ENCODE peak calls at places on chromosomes 3 and 15, in five cellular contexts. One of them, this sample, is unnamed.

GRCh38 chr3:15665510-15666150 is 64.1 kb downstream of the BTD start:
- DNase-seq in heart left ventricle: no peak
- DNase-seq in dorsolateral prefrontal cortex: no peak
- DNase-seq in GM23338: no peak
- DNase-seq in uterus: no peak
- DNase-seq in this sample: no peak

GRCh38 chr3:160472344-160472743 is 22.8 kb upstream of the TRIM59 start:
- DNase-seq in uterus: no peak
- DNase-seq in dorsolateral prefrontal cortex: no peak
- DNase-seq in GM23338: no peak
- DNase-seq in heart left ventricle: no peak
- DNase-seq in this sample: no peak

GRCh38 chr15:45279024-45279697 is 27.1 kb downstream of the SLC28A2 start:
- DNase-seq in dorsolateral prefrontal cortex: peak; percentile 99
- DNase-seq in uterus: peak; percentile 99
- DNase-seq in GM23338: peak; percentile 98
- DNase-seq in heart left ventricle: peak; percentile 98
- DNase-seq in this sample: peak; percentile 81

GRCh38 chr15:60324706-60325438 is 72.9 kb downstream of the ANXA2 start:
- DNase-seq in GM23338: no peak
- DNase-seq in heart left ventricle: no peak
- DNase-seq in uterus: no peak
- DNase-seq in dorsolateral prefrontal cortex: no peak
- DNase-seq in this sample: no peak

GRCh38 chr15:42549052-42549491 is 434 bp downstream of the HAUS2 start:
- DNase-seq in heart left ventricle: no peak
- DNase-seq in uterus: peak; percentile 25
- DNase-seq in GM23338: peak; percentile 56
- DNase-seq in dorsolateral prefrontal cortex: no peak
- DNase-seq in this sample: no peak

GRCh38 chr3:42894693-42895092 is 11.2 kb upstream of the ZNF662 start:
- DNase-seq in heart left ventricle: no peak
- DNase-seq in uterus: no peak
- DNase-seq in GM23338: no peak
- DNase-seq in dorsolateral prefrontal cortex: no peak
- DNase-seq in this sample: no peak

GRCh38 chr3:194395767-194396527 is 3.1 kb downstream of the GP5 start:
- DNase-seq in heart left ventricle: no peak
- DNase-seq in uterus: peak; percentile 56
- DNase-seq in GM23338: peak; percentile 80
- DNase-seq in dorsolateral prefrontal cortex: no peak
- DNase-seq in this sample: no peak

GRCh38 chr15:87735536-87735935 is 521.0 kb downstream of the NTRK3 start:
- DNase-seq in uterus: no peak
- DNase-seq in heart left ventricle: peak; percentile 28
- DNase-seq in GM23338: no peak
- DNase-seq in dorsolateral prefrontal cortex: no peak
- DNase-seq in this sample: no peak

GRCh38 chr3:123618768-123619484 is 34.1 kb upstream of the HACD2 start:
- DNase-seq in GM23338: no peak
- DNase-seq in heart left ventricle: peak; percentile 81
- DNase-seq in uterus: peak; percentile 72
- DNase-seq in dorsolateral prefrontal cortex: peak; percentile 28
- DNase-seq in this sample: peak; percentile 23

GRCh38 chr15:73387507-73388255 is 18.9 kb upstream of the HCN4 start:
- DNase-seq in uterus: no peak
- DNase-seq in GM23338: peak; percentile 56
- DNase-seq in heart left ventricle: no peak
- DNase-seq in dorsolateral prefrontal cortex: no peak
- DNase-seq in this sample: no peak

GRCh38 chr3:14261229-14261628 is 82.6 kb downstream of the LSM3 start:
- DNase-seq in heart left ventricle: peak; percentile 85
- DNase-seq in GM23338: peak; percentile 86
- DNase-seq in dorsolateral prefrontal cortex: peak; percentile 79
- DNase-seq in uterus: peak; percentile 85
- DNase-seq in this sample: peak; percentile 14

GRCh38 chr3:66363133-66363532 is 137.7 kb downstream of the LRIG1 start:
- DNase-seq in uterus: no peak
- DNase-seq in GM23338: no peak
- DNase-seq in heart left ventricle: no peak
- DNase-seq in dorsolateral prefrontal cortex: no peak
- DNase-seq in this sample: no peak

GRCh38 chr15:38843736-38844590 is 279.3 kb upstream of the RASGRP1 start:
- DNase-seq in heart left ventricle: no peak
- DNase-seq in uterus: no peak
- DNase-seq in GM23338: no peak
- DNase-seq in dorsolateral prefrontal cortex: no peak
- DNase-seq in this sample: peak; percentile 74

GRCh38 chr3:36707623-36708409 is 56.5 kb downstream of the DCLK3 start:
- DNase-seq in heart left ventricle: no peak
- DNase-seq in uterus: no peak
- DNase-seq in GM23338: peak; percentile 40
- DNase-seq in dorsolateral prefrontal cortex: no peak
- DNase-seq in this sample: no peak

GRCh38 chr3:110958476-110959147 is 113.0 kb upstream of the NECTIN3 start:
- DNase-seq in dorsolateral prefrontal cortex: no peak
- DNase-seq in uterus: no peak
- DNase-seq in GM23338: no peak
- DNase-seq in heart left ventricle: no peak
- DNase-seq in this sample: no peak
- TF ChIP-seq CTCF in dorsolateral prefrontal cortex: no peak
- TF ChIP-seq CTCF in uterus: no peak
- TF ChIP-seq CTCF in GM23338: no peak
- TF ChIP-seq CTCF in heart left ventricle: no peak
- TF ChIP-seq CTCF in this sample: no peak

GRCh38 chr15:92393994-92394326 is 279 bp downstream of the ST8SIA2 start:
- DNase-seq in heart left ventricle: no peak
- DNase-seq in uterus: no peak
- DNase-seq in dorsolateral prefrontal cortex: no peak
- DNase-seq in GM23338: peak; percentile 64
- DNase-seq in this sample: no peak
- H3K4me3 ChIP-seq in heart left ventricle: peak overlapping the region; percentile 57
- H3K4me3 ChIP-seq in uterus: no peak overlapping the region
- H3K4me3 ChIP-seq in dorsolateral prefrontal cortex: peak overlapping the region; percentile 57
- H3K4me3 ChIP-seq in GM23338: peak overlapping the region; percentile 96
- H3K4me3 ChIP-seq in this sample: no peak overlapping the region

GRCh38 chr15:80090879-80091503 is 31.5 kb downstream of the ZFAND6 start:
- DNase-seq in uterus: no peak
- DNase-seq in GM23338: no peak
- DNase-seq in dorsolateral prefrontal cortex: no peak
- DNase-seq in heart left ventricle: no peak
- DNase-seq in this sample: no peak
- TF ChIP-seq CTCF in uterus: no peak
- TF ChIP-seq CTCF in GM23338: peak; percentile 70
- TF ChIP-seq CTCF in dorsolateral prefrontal cortex: peak; percentile 46
- TF ChIP-seq CTCF in heart left ventricle: peak; percentile 9
- TF ChIP-seq CTCF in this sample: peak; percentile 39

GRCh38 chr3:195708626-195709481 is 11.9 kb upstream of the MUC20 start:
- DNase-seq in heart left ventricle: no peak
- DNase-seq in GM23338: no peak
- DNase-seq in uterus: no peak
- DNase-seq in dorsolateral prefrontal cortex: no peak
- DNase-seq in this sample: peak; percentile 24
- H3K4me3 ChIP-seq in heart left ventricle: no peak overlapping the region
- H3K4me3 ChIP-seq in GM23338: no peak overlapping the region
- H3K4me3 ChIP-seq in uterus: no peak overlapping the region
- H3K4me3 ChIP-seq in dorsolateral prefrontal cortex: no peak overlapping the region
- H3K4me3 ChIP-seq in this sample: no peak overlapping the region

DNA sequence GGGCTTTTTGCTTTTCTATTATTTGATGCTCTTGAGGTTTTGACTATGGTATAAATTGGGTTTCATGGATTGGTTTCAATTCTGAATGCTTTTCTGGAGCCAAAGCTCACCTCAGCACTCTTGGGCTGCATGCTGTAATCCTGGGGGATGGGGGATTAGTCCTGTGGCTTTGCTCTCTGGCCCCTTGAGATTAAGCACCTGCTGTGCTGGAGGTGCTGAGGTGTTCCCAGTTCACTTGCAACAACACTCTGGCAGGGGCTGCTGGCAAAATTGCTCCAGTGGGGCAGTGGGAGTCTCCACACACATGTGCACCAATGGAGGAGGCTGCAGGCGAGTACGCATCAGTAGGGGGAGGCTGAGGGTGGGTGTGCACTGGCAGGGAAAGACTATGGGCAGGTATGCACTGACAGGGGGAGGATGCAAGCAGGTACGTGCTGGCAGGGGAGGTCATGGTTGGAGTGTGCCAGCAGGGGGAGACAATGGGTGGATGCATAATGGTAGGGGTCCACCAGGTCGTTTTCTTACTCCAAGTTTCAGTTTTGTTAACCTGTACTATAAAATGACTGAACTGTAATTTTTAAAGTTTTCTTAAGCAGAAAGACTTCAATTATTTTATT is 489.2 kb downstream of the FGF12 start:
- DNase-seq in uterus: no peak
- DNase-seq in GM23338: peak; percentile 25
- DNase-seq in heart left ventricle: no peak
- DNase-seq in dorsolateral prefrontal cortex: no peak
- DNase-seq in this sample: no peak
- TF ChIP-seq CTCF in uterus: no peak
- TF ChIP-seq CTCF in GM23338: peak; percentile 43
- TF ChIP-seq CTCF in heart left ventricle: no peak
- TF ChIP-seq CTCF in dorsolateral prefrontal cortex: no peak
- TF ChIP-seq CTCF in this sample: no peak

DNA sequence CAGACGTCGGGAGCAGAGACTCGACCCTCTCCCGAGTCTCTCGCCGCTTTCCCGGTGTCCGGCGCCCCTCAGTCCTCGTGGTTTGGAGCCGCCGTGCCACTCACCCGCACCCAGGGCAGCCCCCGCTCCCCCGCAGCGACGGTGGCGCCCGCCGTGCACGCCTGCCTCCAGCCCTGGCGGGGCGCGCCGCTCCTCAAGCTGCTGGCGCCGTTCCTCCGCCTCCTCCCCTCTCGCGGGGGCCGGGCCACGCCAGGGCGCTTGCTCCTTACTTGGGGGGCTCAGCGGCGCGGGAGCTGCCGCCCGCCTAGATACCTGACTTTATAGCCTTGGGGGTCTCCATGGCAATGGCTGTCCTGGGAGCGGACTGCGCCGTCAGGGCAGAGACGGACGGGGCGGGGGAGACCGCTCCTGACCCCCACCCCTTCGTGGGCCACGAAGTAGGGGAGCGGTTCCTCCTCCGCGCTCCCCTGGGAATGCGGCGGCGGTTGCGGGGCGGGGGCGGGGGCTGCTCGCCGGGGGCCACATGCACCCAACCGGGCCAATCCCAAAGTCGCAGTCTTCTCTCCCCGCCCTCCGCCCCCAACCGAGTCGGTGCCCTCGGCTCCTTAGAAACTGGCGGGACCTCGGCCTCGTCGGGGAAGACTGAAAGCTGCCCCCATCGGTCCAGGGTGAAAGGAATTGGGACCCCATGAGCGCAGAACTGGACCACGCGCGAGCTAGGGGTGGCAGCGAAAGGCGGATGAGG is at the start of gene ANKRD63:
- DNase-seq in uterus: no peak
- DNase-seq in GM23338: peak; percentile 48
- DNase-seq in heart left ventricle: no peak
- DNase-seq in dorsolateral prefrontal cortex: no peak
- DNase-seq in this sample: no peak
- H3K4me3 ChIP-seq in uterus: no peak within 1 kb of the TSS
- H3K4me3 ChIP-seq in GM23338: peak within 1 kb of the TSS; percentile 62
- H3K4me3 ChIP-seq in heart left ventricle: peak within 1 kb of the TSS; percentile 57
- H3K4me3 ChIP-seq in dorsolateral prefrontal cortex: peak within 1 kb of the TSS; percentile 59
- H3K4me3 ChIP-seq in this sample: peak within 1 kb of the TSS; percentile 35

GRCh38 chr3:4533489-4534443 is 40.6 kb downstream of the ITPR1 start:
- DNase-seq in uterus: no peak
- DNase-seq in heart left ventricle: peak; percentile 48
- DNase-seq in GM23338: peak; percentile 40
- DNase-seq in dorsolateral prefrontal cortex: no peak
- DNase-seq in this sample: no peak
- TF ChIP-seq CTCF in uterus: no peak
- TF ChIP-seq CTCF in heart left ventricle: no peak
- TF ChIP-seq CTCF in GM23338: peak; percentile 42
- TF ChIP-seq CTCF in dorsolateral prefrontal cortex: no peak
- TF ChIP-seq CTCF in this sample: no peak

GRCh38 chr3:46565607-46566039 is 479 bp downstream of the LRRC2 start:
- DNase-seq in GM23338: peak; percentile 80
- DNase-seq in heart left ventricle: peak; percentile 74
- DNase-seq in dorsolateral prefrontal cortex: peak; percentile 45
- DNase-seq in uterus: peak; percentile 37
- DNase-seq in this sample: no peak
- H3K4me3 ChIP-seq in GM23338: peak overlapping the region; percentile 56
- H3K4me3 ChIP-seq in heart left ventricle: peak overlapping the region; percentile 65
- H3K4me3 ChIP-seq in dorsolateral prefrontal cortex: peak overlapping the region; percentile 64
- H3K4me3 ChIP-seq in uterus: peak overlapping the region; percentile 58
- H3K4me3 ChIP-seq in this sample: peak overlapping the region; percentile 47

DNA sequence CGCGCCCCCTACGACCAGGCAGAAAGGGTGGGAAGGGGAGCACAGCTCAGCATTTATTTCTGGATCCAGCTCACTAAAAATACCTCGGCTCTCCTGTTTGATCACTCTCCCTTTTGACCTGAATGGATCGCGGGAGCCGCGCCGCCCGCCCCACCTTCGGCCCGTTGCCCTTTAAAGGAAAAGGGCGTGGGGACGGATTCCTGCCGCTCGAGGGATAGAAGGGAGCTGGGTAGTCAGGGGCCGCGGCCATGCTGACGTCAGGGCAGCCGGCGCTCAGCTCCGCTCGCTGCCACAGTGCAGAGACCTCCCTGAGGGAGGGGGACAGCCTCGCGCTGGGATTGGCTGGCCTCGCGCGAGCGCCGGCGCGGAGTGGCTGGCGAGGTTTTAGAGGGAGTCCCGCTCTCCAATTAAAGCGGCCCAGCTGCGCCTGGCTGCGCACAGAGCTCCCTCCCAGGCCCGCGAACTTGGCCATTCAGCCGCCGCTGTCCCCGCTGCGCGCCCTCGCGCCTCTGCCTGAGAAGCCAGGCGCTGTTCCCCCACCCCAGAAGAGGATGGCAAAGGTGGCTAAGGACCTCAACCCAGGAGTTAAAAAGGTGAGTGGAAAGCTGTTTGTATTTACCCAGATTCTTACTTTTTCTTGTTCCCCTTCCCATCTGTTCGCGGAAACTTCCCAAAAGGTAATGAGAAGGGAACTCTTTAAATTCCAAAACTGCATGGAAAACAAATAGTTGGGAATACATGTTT is at the start of gene LMCD1:
- DNase-seq in uterus: peak; percentile 96
- DNase-seq in GM23338: peak; percentile 97
- DNase-seq in dorsolateral prefrontal cortex: peak; percentile 85
- DNase-seq in heart left ventricle: peak; percentile 98
- DNase-seq in this sample: peak; percentile 87
- TF ChIP-seq CTCF in uterus: no peak
- TF ChIP-seq CTCF in GM23338: no peak
- TF ChIP-seq CTCF in dorsolateral prefrontal cortex: peak; percentile 30
- TF ChIP-seq CTCF in heart left ventricle: no peak
- TF ChIP-seq CTCF in this sample: peak; percentile 51